ENCODE peak calls at places on chromosomes 1 and 21, in four cellular contexts. U is HepG2, W is SK-N-SH, Q is GM12878. D is an unnamed sample.

GRCh38 chr1:9602794-9603167 is 14.1 kb downstream of the TMEM201 start:
- DNase-seq in W (no peak), Q (no peak), U (no peak), D (no peak)

GRCh38 chr1:178540646-178541045 is 27.7 kb downstream of the TEX35 start:
- DNase-seq in W (no peak), U (no peak), Q (no peak), D (no peak)

GRCh38 chr1:119160435-119160834 is 20.0 kb upstream of the WARS2 start:
- DNase-seq in Q (no peak), U (no peak), W (no peak), D (no peak)

GRCh38 chr1:1614204-1614953 is 921 bp upstream of the MIB2 start:
- DNase-seq in U (peak; percentile 49), Q (no peak), W (no peak), D (no peak)

GRCh38 chr1:93822710-93823425 is 56.1 kb downstream of the DNTTIP2 start:
- DNase-seq in W (no peak), Q (no peak), U (no peak), D (no peak)

GRCh38 chr1:18284750-18285532 is 177.3 kb downstream of the IGSF21 start:
- DNase-seq in Q (no peak), U (no peak), W (no peak), D (no peak)

GRCh38 chr1:31848381-31848897 is 32.6 kb upstream of the SPOCD1 start:
- DNase-seq in U (no peak), Q (no peak), W (no peak), D (no peak)

GRCh38 chr1:154775559-154776338 is 94.3 kb downstream of the KCNN3 start:
- DNase-seq in U (no peak), W (peak; percentile 82), Q (no peak), D (no peak)

GRCh38 chr1:87478231-87478630 is 149.6 kb downstream of the LMO4 start:
- DNase-seq in U (no peak), Q (no peak), W (no peak), D (peak; percentile 31)

GRCh38 chr21:15826147-15826780 is 96.5 kb downstream of the USP25 start:
- DNase-seq in W (peak; percentile 17), Q (peak; percentile 11), U (peak; percentile 72), D (peak; percentile 21)

GRCh38 chr21:46100426-46100825 is 2.5 kb downstream of the COL6A2 start:
- DNase-seq in Q (no peak), W (no peak), U (no peak), D (no peak)

GRCh38 chr1:68227598-68227997 is 4.7 kb downstream of the WLS start:
- DNase-seq in W (no peak), U (no peak), Q (no peak), D (no peak)

GRCh38 chr1:200081151-200081981 is 53.9 kb downstream of the NR5A2 start:
- DNase-seq in U (no peak), W (no peak), Q (no peak), D (no peak)

GRCh38 chr21:32411366-32412161 is 942 bp upstream of the EVA1C start:
- DNase-seq in W (peak; percentile 60), Q (no peak), U (no peak), D (no peak)

GRCh38 chr1:63790989-63791388 is 17.2 kb downstream of the ROR1 start:
- DNase-seq in W (no peak), U (no peak), Q (no peak), D (no peak)

GRCh38 chr1:35120458-35121133 is 41.4 kb downstream of the ZMYM1 start:
- DNase-seq in Q (no peak), W (peak; percentile 11), U (peak; percentile 13), D (no peak)

GRCh38 chr1:173410133-173410793 is 66.9 kb upstream of the PRDX6 start:
- DNase-seq in W (no peak), U (no peak), Q (no peak), D (no peak)

GRCh38 chr1:214523124-214523824 is 28.1 kb downstream of the PTPN14 start:
- DNase-seq in U (peak; percentile 73), Q (no peak), W (no peak), D (no peak)

GRCh38 chr1:79290927-79291474 is 284.5 kb upstream of the ADGRL4 start:
- DNase-seq in W (no peak), U (no peak), Q (no peak), D (no peak)

GRCh38 chr1:154972517-154973343 is 1.8 kb upstream of the CKS1B start:
- DNase-seq in Q (no peak), W (no peak), U (peak; percentile 95), D (peak; percentile 85)

GRCh38 chr1:19053486-19053885 is 97.0 kb upstream of the IFFO2 start:
- DNase-seq in U (no peak), W (no peak), Q (no peak), D (no peak)

GRCh38 chr21:26388731-26389231 is 184.3 kb downstream of the CYYR1 start:
- DNase-seq in Q (no peak), U (no peak), W (peak; percentile 13), D (peak; percentile 41)

GRCh38 chr1:52182874-52183400 is 41.0 kb downstream of the ZFYVE9 start:
- DNase-seq in W (no peak), U (no peak), Q (no peak), D (no peak)

GRCh38 chr21:26966978-26967913 is at the start of gene ADAMTS5:
- DNase-seq in W (peak; percentile 80), U (no peak), Q (no peak), D (no peak)

GRCh38 chr1:171739646-171740045 is 2.2 kb downstream of the VAMP4 start:
- DNase-seq in Q (no peak), W (no peak), U (no peak), D (no peak)

GRCh38 chr1:203569490-203570318 is 56.9 kb upstream of the ATP2B4 start:
- DNase-seq in Q (no peak), U (no peak), W (no peak), D (no peak)

GRCh38 chr1:145823565-145824498 is at the start of the genes POLR3C and RNF115:
- DNase-seq in Q (peak; percentile 48), U (peak; percentile 84), W (peak; percentile 91), D (peak; percentile 93)

GRCh38 chr1:234849824-234850223 is 239.8 kb upstream of the IRF2BP2 start:
- DNase-seq in W (no peak), U (no peak), Q (no peak), D (peak; percentile 29)

GRCh38 chr1:156589546-156589945 is 2.0 kb upstream of the NAXE start:
- DNase-seq in W (no peak), U (no peak), Q (no peak), D (no peak)

GRCh38 chr21:36791695-36792451 is 93.0 kb downstream of the SIM2 start:
- DNase-seq in W (no peak), U (no peak), Q (no peak), D (no peak)

GRCh38 chr1:206930210-206930798 is 8.6 kb upstream of the FCMR start:
- DNase-seq in W (no peak), Q (peak; percentile 96), U (no peak), D (no peak)

GRCh38 chr1:15062479-15063099 is 91.0 kb upstream of the TMEM51 start:
- DNase-seq in W (peak; percentile 48), Q (no peak), U (no peak), D (no peak)

GRCh38 chr1:938088-938683 is 14.5 kb downstream of the SAMD11 start:
- DNase-seq in Q (no peak), W (peak; percentile 68), U (peak; percentile 29), D (peak; percentile 87)

GRCh38 chr1:20355101-20355827 is 64.6 kb downstream of the VWA5B1 start:
- DNase-seq in W (no peak), U (no peak), Q (no peak), D (no peak)

GRCh38 chr1:211938473-211939080 is 96.8 kb downstream of the INTS7 start:
- DNase-seq in Q (peak; percentile 71), U (no peak), W (no peak), D (no peak)

GRCh38 chr1:30418426-30419245 is 304.7 kb downstream of the MATN1 start:
- DNase-seq in W (no peak), Q (no peak), U (no peak), D (no peak)

DNA sequence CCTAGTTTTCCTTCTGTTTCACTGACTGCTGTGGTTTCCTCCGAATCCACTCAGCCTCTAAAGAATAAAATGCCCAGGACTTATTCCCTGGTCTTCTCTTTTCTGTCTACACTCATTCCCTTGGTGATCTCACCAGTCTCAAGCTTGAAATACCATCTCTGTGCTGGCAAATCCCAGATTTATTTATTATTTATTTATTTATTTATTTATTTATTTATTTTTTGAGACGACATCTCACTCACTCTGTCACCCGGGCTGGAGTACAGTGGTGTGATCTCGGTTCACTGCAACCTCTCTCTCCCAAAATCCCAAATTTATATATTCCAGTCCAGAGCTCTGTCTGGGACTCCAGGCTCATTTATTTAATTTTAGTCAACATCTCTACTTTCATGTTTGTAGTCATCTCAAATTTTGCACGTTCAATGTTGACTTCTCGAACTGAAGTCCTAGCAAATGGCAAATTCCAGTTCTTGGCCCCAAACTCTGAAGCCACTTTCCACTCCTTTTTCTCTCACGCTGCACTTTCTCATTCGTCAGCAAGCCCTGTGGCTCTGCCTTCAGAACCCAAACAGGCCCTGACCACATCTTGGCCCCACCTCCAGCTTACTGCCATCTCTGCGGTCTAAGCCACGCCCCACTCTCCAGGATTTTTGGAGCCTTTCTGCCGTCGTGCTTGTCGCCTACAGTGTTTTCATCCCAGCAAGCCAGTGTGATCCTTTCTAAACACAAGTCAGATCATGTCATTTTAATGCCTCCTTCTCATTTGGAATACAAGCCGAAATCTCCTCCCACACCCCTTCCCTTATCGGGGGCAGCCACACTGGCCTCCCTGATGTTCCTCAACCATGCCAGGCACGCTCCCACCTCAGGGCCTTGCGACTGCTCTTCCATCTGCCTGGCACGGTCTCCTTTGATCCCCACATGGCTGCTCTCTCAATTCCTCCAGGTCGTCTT is 14.2 kb upstream of the TENT5B start:
- DNase-seq in W (no peak), U (no peak), Q (no peak), D (no peak)
- TF ChIP-seq PBX3 in W (no peak), U (no peak), Q (no peak), D (no peak)

DNA sequence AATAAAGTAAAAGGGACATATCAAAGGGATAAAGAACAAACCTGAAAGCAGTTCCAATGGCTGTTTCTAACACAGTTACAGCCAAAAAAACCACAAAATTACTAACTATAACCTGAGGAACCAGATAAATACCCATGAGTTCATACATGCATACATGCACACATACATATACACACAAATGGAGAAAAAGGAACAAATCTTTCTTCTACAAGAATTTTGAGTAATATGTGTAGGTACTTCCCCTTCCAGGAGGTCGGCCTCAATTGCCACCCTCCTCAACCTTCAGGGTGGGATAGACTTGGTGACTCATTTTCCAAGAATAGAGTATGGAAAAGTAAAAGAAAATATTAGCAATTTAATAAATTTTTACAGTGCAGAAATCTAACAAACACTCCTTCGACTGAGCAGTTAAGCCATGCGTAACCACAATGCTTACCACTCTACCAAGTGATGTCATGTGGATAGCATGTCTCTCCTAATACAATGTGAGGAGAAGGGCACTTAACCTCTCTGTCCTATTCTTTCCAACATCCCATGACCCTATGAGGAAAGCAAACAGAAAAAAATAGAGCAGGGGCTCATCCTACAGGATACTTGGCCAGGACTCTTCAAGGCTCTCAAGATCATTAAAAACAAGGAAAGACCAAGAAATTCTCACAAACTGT is 243.0 kb upstream of the RUNX1 start:
- DNase-seq in Q (no peak), U (no peak), W (no peak), D (no peak)
- TF ChIP-seq PBX3 in Q (no peak), U (no peak), W (no peak), D (no peak)

DNA sequence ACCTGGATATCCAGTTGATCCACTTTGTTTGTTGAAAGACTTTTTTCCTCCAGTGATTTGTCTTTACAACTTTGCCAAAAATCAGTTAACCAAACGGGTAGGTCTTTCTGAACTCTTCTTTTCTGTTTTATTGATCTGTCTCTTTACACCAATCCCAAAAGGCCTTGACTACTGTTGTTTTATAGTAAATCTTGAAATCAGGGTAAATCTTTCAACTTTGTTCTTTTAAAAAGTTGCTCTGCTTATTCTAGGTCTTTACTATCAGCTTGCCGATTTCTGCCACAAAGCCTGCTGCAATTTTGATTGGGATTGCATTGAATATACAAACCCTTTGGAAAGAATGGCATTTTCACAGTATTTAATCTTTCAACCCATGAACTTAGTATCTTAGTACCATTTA is 66.6 kb downstream of the ITSN1 start:
- DNase-seq in W (no peak), U (no peak), Q (no peak), D (no peak)
- TF ChIP-seq PBX3 in W (no peak), U (no peak), Q (no peak), D (no peak)

GRCh38 chr1:160085686-160086089 is 4.3 kb downstream of the KCNJ9 start:
- DNase-seq in U (peak; percentile 54), Q (no peak), W (peak; percentile 91), D (peak; percentile 83)
- TF ChIP-seq PBX3 in U (no peak), Q (no peak), W (no peak), D (no peak)

D was measured in A549.